ENCODE peak calls at places on chromosomes 13 and 19, in nine cellular contexts. One of them, this sample, is unnamed.

GRCh38 chr19:30229524-30230174 is 142.5 kb upstream of the ZNF536 start:
- DNase-seq in activated T-helper 1 cell treated with Interleukin-2 at 50 U/mL for 16 hours: no peak
- DNase-seq in lower leg skin: no peak
- DNase-seq in keratinocyte: no peak
- DNase-seq in tibial nerve: no peak
- DNase-seq in NCI-H1694: no peak
- DNase-seq in HCT116: no peak
- DNase-seq in PC-9: no peak
- DNase-seq in stimulated activated CD4-positive, alpha-beta T cell treated with anti-CD3 and anti-CD28 coated beads, Interleukin-1b, Interleukin-23, amount 100 ng/mL, for 1 hour: no peak
- DNase-seq in this sample: no peak

GRCh38 chr13:33090755-33091454 is 74.7 kb downstream of the KL start:
- DNase-seq in keratinocyte: no peak
- DNase-seq in PC-9: no peak
- DNase-seq in lower leg skin: no peak
- DNase-seq in NCI-H1694: no peak
- DNase-seq in activated T-helper 1 cell treated with Interleukin-2 at 50 U/mL for 16 hours: no peak
- DNase-seq in stimulated activated CD4-positive, alpha-beta T cell treated with anti-CD3 and anti-CD28 coated beads, Interleukin-1b, Interleukin-23, amount 100 ng/mL, for 1 hour: no peak
- DNase-seq in tibial nerve: no peak
- DNase-seq in HCT116: no peak
- DNase-seq in this sample: no peak

GRCh38 chr19:45446944-45447343 is 20.9 kb upstream of the FOSB start:
- DNase-seq in stimulated activated CD4-positive, alpha-beta T cell treated with anti-CD3 and anti-CD28 coated beads, Interleukin-1b, Interleukin-23, amount 100 ng/mL, for 1 hour: no peak
- DNase-seq in lower leg skin: peak
- DNase-seq in tibial nerve: no peak
- DNase-seq in PC-9: no peak
- DNase-seq in activated T-helper 1 cell treated with Interleukin-2 at 50 U/mL for 16 hours: no peak
- DNase-seq in HCT116: no peak
- DNase-seq in NCI-H1694: no peak
- DNase-seq in keratinocyte: peak
- DNase-seq in this sample: no peak

GRCh38 chr19:31128291-31128690 is 220.9 kb downstream of the TSHZ3 start:
- DNase-seq in tibial nerve: no peak
- DNase-seq in HCT116: no peak
- DNase-seq in lower leg skin: no peak
- DNase-seq in keratinocyte: no peak
- DNase-seq in PC-9: no peak
- DNase-seq in activated T-helper 1 cell treated with Interleukin-2 at 50 U/mL for 16 hours: no peak
- DNase-seq in NCI-H1694: no peak
- DNase-seq in stimulated activated CD4-positive, alpha-beta T cell treated with anti-CD3 and anti-CD28 coated beads, Interleukin-1b, Interleukin-23, amount 100 ng/mL, for 1 hour: no peak
- DNase-seq in this sample: no peak

GRCh38 chr19:38831142-38831605 is 420 bp downstream of the ECH1 start:
- DNase-seq in stimulated activated CD4-positive, alpha-beta T cell treated with anti-CD3 and anti-CD28 coated beads, Interleukin-1b, Interleukin-23, amount 100 ng/mL, for 1 hour: no peak
- DNase-seq in activated T-helper 1 cell treated with Interleukin-2 at 50 U/mL for 16 hours: no peak
- DNase-seq in PC-9: peak
- DNase-seq in NCI-H1694: no peak
- DNase-seq in keratinocyte: no peak
- DNase-seq in HCT116: no peak
- DNase-seq in lower leg skin: peak
- DNase-seq in tibial nerve: peak
- DNase-seq in this sample: peak

GRCh38 chr13:20193924-20194631 is 1.3 kb upstream of the GJB2 start:
- DNase-seq in lower leg skin: no peak
- DNase-seq in stimulated activated CD4-positive, alpha-beta T cell treated with anti-CD3 and anti-CD28 coated beads, Interleukin-1b, Interleukin-23, amount 100 ng/mL, for 1 hour: no peak
- DNase-seq in HCT116: no peak
- DNase-seq in NCI-H1694: no peak
- DNase-seq in PC-9: no peak
- DNase-seq in tibial nerve: no peak
- DNase-seq in keratinocyte: no peak
- DNase-seq in activated T-helper 1 cell treated with Interleukin-2 at 50 U/mL for 16 hours: no peak
- DNase-seq in this sample: no peak

GRCh38 chr19:1728816-1729567 is 24.3 kb upstream of the ONECUT3 start:
- DNase-seq in lower leg skin: no peak
- DNase-seq in HCT116: no peak
- DNase-seq in NCI-H1694: no peak
- DNase-seq in keratinocyte: no peak
- DNase-seq in PC-9: no peak
- DNase-seq in stimulated activated CD4-positive, alpha-beta T cell treated with anti-CD3 and anti-CD28 coated beads, Interleukin-1b, Interleukin-23, amount 100 ng/mL, for 1 hour: no peak
- DNase-seq in activated T-helper 1 cell treated with Interleukin-2 at 50 U/mL for 16 hours: no peak
- DNase-seq in tibial nerve: no peak
- DNase-seq in this sample: no peak

GRCh38 chr13:94218537-94218936 is 260.9 kb downstream of the DCT start:
- DNase-seq in NCI-H1694: no peak
- DNase-seq in keratinocyte: no peak
- DNase-seq in HCT116: no peak
- DNase-seq in PC-9: no peak
- DNase-seq in stimulated activated CD4-positive, alpha-beta T cell treated with anti-CD3 and anti-CD28 coated beads, Interleukin-1b, Interleukin-23, amount 100 ng/mL, for 1 hour: no peak
- DNase-seq in lower leg skin: no peak
- DNase-seq in tibial nerve: no peak
- DNase-seq in activated T-helper 1 cell treated with Interleukin-2 at 50 U/mL for 16 hours: no peak
- DNase-seq in this sample: no peak

GRCh38 chr19:33309826-33310225 is 7.5 kb upstream of the CEBPA start:
- DNase-seq in tibial nerve: no peak
- DNase-seq in stimulated activated CD4-positive, alpha-beta T cell treated with anti-CD3 and anti-CD28 coated beads, Interleukin-1b, Interleukin-23, amount 100 ng/mL, for 1 hour: no peak
- DNase-seq in keratinocyte: no peak
- DNase-seq in PC-9: no peak
- DNase-seq in activated T-helper 1 cell treated with Interleukin-2 at 50 U/mL for 16 hours: no peak
- DNase-seq in lower leg skin: no peak
- DNase-seq in NCI-H1694: no peak
- DNase-seq in HCT116: no peak
- DNase-seq in this sample: no peak

GRCh38 chr13:109704771-109705628 is 81.4 kb downstream of the IRS2 start:
- DNase-seq in lower leg skin: peak
- DNase-seq in tibial nerve: peak
- DNase-seq in activated T-helper 1 cell treated with Interleukin-2 at 50 U/mL for 16 hours: no peak
- DNase-seq in NCI-H1694: no peak
- DNase-seq in keratinocyte: peak
- DNase-seq in HCT116: no peak
- DNase-seq in PC-9: peak
- DNase-seq in stimulated activated CD4-positive, alpha-beta T cell treated with anti-CD3 and anti-CD28 coated beads, Interleukin-1b, Interleukin-23, amount 100 ng/mL, for 1 hour: no peak
- DNase-seq in this sample: peak

GRCh38 chr13:50513528-50513863 is 330.0 kb downstream of the DLEU7 start:
- DNase-seq in stimulated activated CD4-positive, alpha-beta T cell treated with anti-CD3 and anti-CD28 coated beads, Interleukin-1b, Interleukin-23, amount 100 ng/mL, for 1 hour: no peak
- DNase-seq in PC-9: no peak
- DNase-seq in NCI-H1694: no peak
- DNase-seq in activated T-helper 1 cell treated with Interleukin-2 at 50 U/mL for 16 hours: no peak
- DNase-seq in keratinocyte: no peak
- DNase-seq in tibial nerve: no peak
- DNase-seq in HCT116: no peak
- DNase-seq in lower leg skin: no peak
- DNase-seq in this sample: no peak

GRCh38 chr19:16476401-16476800 is 4.6 kb upstream of the EPS15L1 start:
- DNase-seq in lower leg skin: no peak
- DNase-seq in keratinocyte: no peak
- DNase-seq in HCT116: no peak
- DNase-seq in PC-9: no peak
- DNase-seq in NCI-H1694: no peak
- DNase-seq in tibial nerve: no peak
- DNase-seq in stimulated activated CD4-positive, alpha-beta T cell treated with anti-CD3 and anti-CD28 coated beads, Interleukin-1b, Interleukin-23, amount 100 ng/mL, for 1 hour: no peak
- DNase-seq in activated T-helper 1 cell treated with Interleukin-2 at 50 U/mL for 16 hours: no peak
- DNase-seq in this sample: no peak

GRCh38 chr13:51423766-51424165 is 29.1 kb downstream of the INTS6 start:
- DNase-seq in NCI-H1694: no peak
- DNase-seq in lower leg skin: no peak
- DNase-seq in PC-9: no peak
- DNase-seq in HCT116: no peak
- DNase-seq in tibial nerve: no peak
- DNase-seq in activated T-helper 1 cell treated with Interleukin-2 at 50 U/mL for 16 hours: no peak
- DNase-seq in keratinocyte: no peak
- DNase-seq in stimulated activated CD4-positive, alpha-beta T cell treated with anti-CD3 and anti-CD28 coated beads, Interleukin-1b, Interleukin-23, amount 100 ng/mL, for 1 hour: no peak
- DNase-seq in this sample: no peak

GRCh38 chr13:34578917-34579316 is 363.2 kb upstream of the NBEA start:
- DNase-seq in lower leg skin: no peak
- DNase-seq in HCT116: no peak
- DNase-seq in keratinocyte: no peak
- DNase-seq in stimulated activated CD4-positive, alpha-beta T cell treated with anti-CD3 and anti-CD28 coated beads, Interleukin-1b, Interleukin-23, amount 100 ng/mL, for 1 hour: no peak
- DNase-seq in activated T-helper 1 cell treated with Interleukin-2 at 50 U/mL for 16 hours: no peak
- DNase-seq in tibial nerve: no peak
- DNase-seq in PC-9: no peak
- DNase-seq in NCI-H1694: no peak
- DNase-seq in this sample: no peak

GRCh38 chr19:4981681-4981958 is 12.7 kb downstream of the KDM4B start:
- DNase-seq in HCT116: no peak
- DNase-seq in activated T-helper 1 cell treated with Interleukin-2 at 50 U/mL for 16 hours: no peak
- DNase-seq in tibial nerve: no peak
- DNase-seq in lower leg skin: no peak
- DNase-seq in keratinocyte: no peak
- DNase-seq in PC-9: no peak
- DNase-seq in NCI-H1694: no peak
- DNase-seq in stimulated activated CD4-positive, alpha-beta T cell treated with anti-CD3 and anti-CD28 coated beads, Interleukin-1b, Interleukin-23, amount 100 ng/mL, for 1 hour: no peak
- DNase-seq in this sample: no peak

GRCh38 chr13:91362908-91363307 is 15.4 kb downstream of the MIR17HG start:
- DNase-seq in HCT116: no peak
- DNase-seq in PC-9: no peak
- DNase-seq in activated T-helper 1 cell treated with Interleukin-2 at 50 U/mL for 16 hours: no peak
- DNase-seq in lower leg skin: no peak
- DNase-seq in stimulated activated CD4-positive, alpha-beta T cell treated with anti-CD3 and anti-CD28 coated beads, Interleukin-1b, Interleukin-23, amount 100 ng/mL, for 1 hour: no peak
- DNase-seq in tibial nerve: no peak
- DNase-seq in NCI-H1694: no peak
- DNase-seq in keratinocyte: no peak
- DNase-seq in this sample: no peak

GRCh38 chr13:21964686-21965085 is 293.8 kb downstream of the FGF9 start:
- DNase-seq in tibial nerve: no peak
- DNase-seq in NCI-H1694: no peak
- DNase-seq in activated T-helper 1 cell treated with Interleukin-2 at 50 U/mL for 16 hours: no peak
- DNase-seq in keratinocyte: no peak
- DNase-seq in PC-9: no peak
- DNase-seq in stimulated activated CD4-positive, alpha-beta T cell treated with anti-CD3 and anti-CD28 coated beads, Interleukin-1b, Interleukin-23, amount 100 ng/mL, for 1 hour: no peak
- DNase-seq in HCT116: no peak
- DNase-seq in lower leg skin: no peak
- DNase-seq in this sample: no peak

GRCh38 chr13:104286566-104287290 is 1220.5 kb upstream of the SLC10A2 start:
- DNase-seq in lower leg skin: no peak
- DNase-seq in HCT116: no peak
- DNase-seq in stimulated activated CD4-positive, alpha-beta T cell treated with anti-CD3 and anti-CD28 coated beads, Interleukin-1b, Interleukin-23, amount 100 ng/mL, for 1 hour: no peak
- DNase-seq in PC-9: no peak
- DNase-seq in NCI-H1694: no peak
- DNase-seq in tibial nerve: no peak
- DNase-seq in keratinocyte: no peak
- DNase-seq in activated T-helper 1 cell treated with Interleukin-2 at 50 U/mL for 16 hours: no peak
- DNase-seq in this sample: no peak

GRCh38 chr13:106610511-106610910 is 42.6 kb upstream of the ARGLU1 start:
- DNase-seq in lower leg skin: no peak
- DNase-seq in activated T-helper 1 cell treated with Interleukin-2 at 50 U/mL for 16 hours: no peak
- DNase-seq in PC-9: no peak
- DNase-seq in stimulated activated CD4-positive, alpha-beta T cell treated with anti-CD3 and anti-CD28 coated beads, Interleukin-1b, Interleukin-23, amount 100 ng/mL, for 1 hour: no peak
- DNase-seq in keratinocyte: peak
- DNase-seq in tibial nerve: no peak
- DNase-seq in NCI-H1694: no peak
- DNase-seq in HCT116: no peak
- DNase-seq in this sample: no peak

GRCh38 chr19:16604615-16605014 is 23.4 kb downstream of the MED26 start:
- DNase-seq in NCI-H1694: no peak
- DNase-seq in lower leg skin: no peak
- DNase-seq in tibial nerve: no peak
- DNase-seq in stimulated activated CD4-positive, alpha-beta T cell treated with anti-CD3 and anti-CD28 coated beads, Interleukin-1b, Interleukin-23, amount 100 ng/mL, for 1 hour: no peak
- DNase-seq in keratinocyte: no peak
- DNase-seq in PC-9: no peak
- DNase-seq in HCT116: no peak
- DNase-seq in activated T-helper 1 cell treated with Interleukin-2 at 50 U/mL for 16 hours: no peak
- DNase-seq in this sample: no peak

GRCh38 chr13:111919286-111919685 is 147.7 kb upstream of the SOX1 start:
- DNase-seq in tibial nerve: no peak
- DNase-seq in NCI-H1694: no peak
- DNase-seq in stimulated activated CD4-positive, alpha-beta T cell treated with anti-CD3 and anti-CD28 coated beads, Interleukin-1b, Interleukin-23, amount 100 ng/mL, for 1 hour: no peak
- DNase-seq in HCT116: no peak
- DNase-seq in PC-9: no peak
- DNase-seq in keratinocyte: no peak
- DNase-seq in activated T-helper 1 cell treated with Interleukin-2 at 50 U/mL for 16 hours: no peak
- DNase-seq in lower leg skin: no peak
- DNase-seq in this sample: no peak

GRCh38 chr13:91232716-91233115 is 114.8 kb upstream of the MIR17HG start:
- DNase-seq in tibial nerve: no peak
- DNase-seq in keratinocyte: no peak
- DNase-seq in NCI-H1694: no peak
- DNase-seq in lower leg skin: no peak
- DNase-seq in stimulated activated CD4-positive, alpha-beta T cell treated with anti-CD3 and anti-CD28 coated beads, Interleukin-1b, Interleukin-23, amount 100 ng/mL, for 1 hour: no peak
- DNase-seq in activated T-helper 1 cell treated with Interleukin-2 at 50 U/mL for 16 hours: no peak
- DNase-seq in PC-9: no peak
- DNase-seq in HCT116: no peak
- DNase-seq in this sample: no peak

GRCh38 chr13:42495751-42496150 is 78.2 kb upstream of the TNFSF11 start:
- DNase-seq in keratinocyte: no peak
- DNase-seq in NCI-H1694: no peak
- DNase-seq in stimulated activated CD4-positive, alpha-beta T cell treated with anti-CD3 and anti-CD28 coated beads, Interleukin-1b, Interleukin-23, amount 100 ng/mL, for 1 hour: no peak
- DNase-seq in tibial nerve: no peak
- DNase-seq in PC-9: no peak
- DNase-seq in HCT116: no peak
- DNase-seq in lower leg skin: no peak
- DNase-seq in activated T-helper 1 cell treated with Interleukin-2 at 50 U/mL for 16 hours: no peak
- DNase-seq in this sample: no peak

GRCh38 chr19:11204943-11205349 is 7.6 kb upstream of the KANK2 start:
- DNase-seq in HCT116: no peak
- DNase-seq in lower leg skin: peak
- DNase-seq in stimulated activated CD4-positive, alpha-beta T cell treated with anti-CD3 and anti-CD28 coated beads, Interleukin-1b, Interleukin-23, amount 100 ng/mL, for 1 hour: no peak
- DNase-seq in keratinocyte: no peak
- DNase-seq in activated T-helper 1 cell treated with Interleukin-2 at 50 U/mL for 16 hours: no peak
- DNase-seq in tibial nerve: no peak
- DNase-seq in PC-9: peak
- DNase-seq in NCI-H1694: no peak
- DNase-seq in this sample: no peak

GRCh38 chr19:40217027-40217810 is 965 bp downstream of the TTC9B start:
- DNase-seq in stimulated activated CD4-positive, alpha-beta T cell treated with anti-CD3 and anti-CD28 coated beads, Interleukin-1b, Interleukin-23, amount 100 ng/mL, for 1 hour: no peak
- DNase-seq in NCI-H1694: peak
- DNase-seq in lower leg skin: no peak
- DNase-seq in keratinocyte: no peak
- DNase-seq in PC-9: peak
- DNase-seq in HCT116: peak
- DNase-seq in tibial nerve: no peak
- DNase-seq in activated T-helper 1 cell treated with Interleukin-2 at 50 U/mL for 16 hours: no peak
- DNase-seq in this sample: peak

GRCh38 chr13:106533101-106533939 is 2.1 kb downstream of the EFNB2 start:
- DNase-seq in activated T-helper 1 cell treated with Interleukin-2 at 50 U/mL for 16 hours: no peak
- DNase-seq in HCT116: no peak
- DNase-seq in NCI-H1694: peak
- DNase-seq in PC-9: peak
- DNase-seq in lower leg skin: peak
- DNase-seq in stimulated activated CD4-positive, alpha-beta T cell treated with anti-CD3 and anti-CD28 coated beads, Interleukin-1b, Interleukin-23, amount 100 ng/mL, for 1 hour: no peak
- DNase-seq in tibial nerve: peak
- DNase-seq in keratinocyte: no peak
- DNase-seq in this sample: peak

GRCh38 chr13:62194371-62194770 is 778.7 kb upstream of the PCDH20 start:
- DNase-seq in lower leg skin: no peak
- DNase-seq in stimulated activated CD4-positive, alpha-beta T cell treated with anti-CD3 and anti-CD28 coated beads, Interleukin-1b, Interleukin-23, amount 100 ng/mL, for 1 hour: no peak
- DNase-seq in keratinocyte: no peak
- DNase-seq in HCT116: no peak
- DNase-seq in tibial nerve: no peak
- DNase-seq in NCI-H1694: no peak
- DNase-seq in PC-9: no peak
- DNase-seq in activated T-helper 1 cell treated with Interleukin-2 at 50 U/mL for 16 hours: no peak
- DNase-seq in this sample: no peak

GRCh38 chr13:30690282-30691188 is 44.8 kb upstream of the ALOX5AP start:
- DNase-seq in HCT116: no peak
- DNase-seq in keratinocyte: peak
- DNase-seq in activated T-helper 1 cell treated with Interleukin-2 at 50 U/mL for 16 hours: no peak
- DNase-seq in tibial nerve: peak
- DNase-seq in PC-9: peak
- DNase-seq in lower leg skin: peak
- DNase-seq in stimulated activated CD4-positive, alpha-beta T cell treated with anti-CD3 and anti-CD28 coated beads, Interleukin-1b, Interleukin-23, amount 100 ng/mL, for 1 hour: no peak
- DNase-seq in NCI-H1694: peak
- DNase-seq in this sample: peak

GRCh38 chr19:55882626-55883025 is 46.3 kb downstream of the NLRP4 start:
- DNase-seq in activated T-helper 1 cell treated with Interleukin-2 at 50 U/mL for 16 hours: no peak
- DNase-seq in stimulated activated CD4-positive, alpha-beta T cell treated with anti-CD3 and anti-CD28 coated beads, Interleukin-1b, Interleukin-23, amount 100 ng/mL, for 1 hour: no peak
- DNase-seq in tibial nerve: no peak
- DNase-seq in keratinocyte: no peak
- DNase-seq in PC-9: no peak
- DNase-seq in NCI-H1694: no peak
- DNase-seq in lower leg skin: no peak
- DNase-seq in HCT116: no peak
- DNase-seq in this sample: no peak

GRCh38 chr13:41577437-41577836 is 120.1 kb downstream of the RGCC start:
- DNase-seq in tibial nerve: peak
- DNase-seq in stimulated activated CD4-positive, alpha-beta T cell treated with anti-CD3 and anti-CD28 coated beads, Interleukin-1b, Interleukin-23, amount 100 ng/mL, for 1 hour: no peak
- DNase-seq in HCT116: no peak
- DNase-seq in lower leg skin: peak
- DNase-seq in NCI-H1694: no peak
- DNase-seq in activated T-helper 1 cell treated with Interleukin-2 at 50 U/mL for 16 hours: no peak
- DNase-seq in PC-9: no peak
- DNase-seq in keratinocyte: no peak
- DNase-seq in this sample: no peak

GRCh38 chr19:49468199-49468598 is 5.8 kb upstream of the FLT3LG start:
- DNase-seq in PC-9: no peak
- DNase-seq in lower leg skin: peak
- DNase-seq in stimulated activated CD4-positive, alpha-beta T cell treated with anti-CD3 and anti-CD28 coated beads, Interleukin-1b, Interleukin-23, amount 100 ng/mL, for 1 hour: no peak
- DNase-seq in keratinocyte: peak
- DNase-seq in activated T-helper 1 cell treated with Interleukin-2 at 50 U/mL for 16 hours: no peak
- DNase-seq in NCI-H1694: no peak
- DNase-seq in HCT116: no peak
- DNase-seq in tibial nerve: no peak
- DNase-seq in this sample: no peak

This sample was measured in A549.